ENCODE peak calls at places on chromosomes 7 and 10, in eight cellular contexts. Y, C, V, X, E, U, W and M are unnamed samples. For H3K27me3, the result is how much of the 10 kb centered on the place peaks cover.

GRCh38 chr7:93799750-93800357 is 90.7 kb downstream of the TFPI2 start:
- DNase-seq in Y (no peak), C (no peak), V (no peak), X (peak), E (no peak), U (no peak), W (no peak), M (no peak)

GRCh38 chr7:81447351-81447952 is 322.4 kb downstream of the HGF start:
- DNase-seq in Y (no peak), C (peak), V (no peak), X (peak), E (no peak), U (peak), W (no peak), M (peak)

GRCh38 chr7:158541330-158542010 is 46.2 kb downstream of the PTPRN2 start:
- DNase-seq in Y (no peak), C (no peak), V (no peak), X (no peak), E (no peak), U (no peak), W (no peak), M (no peak)

GRCh38 chr7:144818516-144818915 is 17.3 kb downstream of the TPK1 start:
- DNase-seq in Y (no peak), C (no peak), V (no peak), X (no peak), E (no peak), U (no peak), W (no peak), M (no peak)

GRCh38 chr10:61992059-61992460 is 90.6 kb downstream of the ARID5B start:
- DNase-seq in Y (no peak), C (no peak), V (no peak), X (peak), E (no peak), U (peak), W (no peak), M (peak)

GRCh38 chr7:37540917-37541316 is 92.3 kb upstream of the ELMO1 start:
- DNase-seq in Y (no peak), C (no peak), V (no peak), X (no peak), E (no peak), U (no peak), W (no peak), M (no peak)

GRCh38 chr7:123367508-123368122 is 166.8 kb downstream of the IQUB start:
- DNase-seq in Y (no peak), C (no peak), V (no peak), X (no peak), E (no peak), U (no peak), W (no peak), M (peak)

GRCh38 chr7:28835800-28836199 is 122.3 kb downstream of the TRIL start:
- DNase-seq in Y (no peak), C (no peak), V (no peak), X (peak), E (no peak), U (no peak), W (no peak), M (no peak)

GRCh38 chr7:121369462-121369861 is 26.6 kb downstream of the FAM3C start:
- DNase-seq in Y (no peak), C (no peak), V (no peak), X (peak), E (no peak), U (peak), W (no peak), M (peak)

GRCh38 chr10:59470570-59470969 is 108.2 kb upstream of the FAM13C start:
- DNase-seq in Y (no peak), C (no peak), V (no peak), X (no peak), E (no peak), U (no peak), W (no peak), M (no peak)

GRCh38 chr7:64469673-64470072 is 93.2 kb downstream of the ZNF680 start:
- DNase-seq in Y (no peak), C (no peak), V (no peak), X (no peak), E (no peak), U (no peak), W (no peak), M (no peak)

GRCh38 chr7:151083824-151084160 is 499 bp upstream of the TMUB1 start:
- DNase-seq in Y (no peak), C (no peak), V (no peak), X (no peak), E (no peak), U (no peak), W (no peak), M (peak)

GRCh38 chr10:98415710-98416077 is 712 bp upstream of the PYROXD2 start:
- DNase-seq in Y (no peak), C (peak), V (no peak), X (no peak), E (no peak), U (no peak), W (no peak), M (no peak)

GRCh38 chr7:21370283-21370982 is 57.5 kb upstream of the SP4 start:
- DNase-seq in Y (no peak), C (no peak), V (no peak), X (no peak), E (no peak), U (no peak), W (no peak), M (no peak)

GRCh38 chr10:5666324-5667220 is at the start of gene ASB13:
- DNase-seq in Y (no peak), C (no peak), V (peak), X (peak), E (peak), U (peak), W (peak), M (peak)

GRCh38 chr7:95526128-95526738 is 40.5 kb downstream of the ASB4 start:
- DNase-seq in Y (no peak), C (no peak), V (no peak), X (no peak), E (no peak), U (no peak), W (no peak), M (peak)

GRCh38 chr7:99623702-99624447 is 7.1 kb downstream of the ZSCAN25 start:
- DNase-seq in Y (no peak), C (no peak), V (no peak), X (no peak), E (no peak), U (no peak), W (no peak), M (peak)

GRCh38 chr10:127873901-127874470 is 18.8 kb downstream of the CLRN3 start:
- DNase-seq in Y (no peak), C (no peak), V (no peak), X (no peak), E (no peak), U (peak), W (no peak), M (no peak)

GRCh38 chr7:120654241-120654640 is 203.7 kb downstream of the TSPAN12 start:
- DNase-seq in Y (no peak), C (no peak), V (no peak), X (no peak), E (no peak), U (no peak), W (no peak), M (no peak)

GRCh38 chr10:113303747-113304146 is 249.1 kb upstream of the HABP2 start:
- DNase-seq in Y (no peak), C (no peak), V (no peak), X (peak), E (no peak), U (no peak), W (no peak), M (no peak)

GRCh38 chr7:139492293-139492692 is 8.8 kb upstream of the KLRG2 start:
- DNase-seq in Y (no peak), C (no peak), V (no peak), X (no peak), E (no peak), U (no peak), W (no peak), M (no peak)

GRCh38 chr10:104614245-104614831 is 26.8 kb upstream of the SORCS3 start:
- DNase-seq in Y (no peak), C (no peak), V (no peak), X (peak), E (no peak), U (peak), W (no peak), M (peak)

GRCh38 chr10:75345738-75346137 is 55.8 kb downstream of the ZNF503 start:
- DNase-seq in Y (no peak), C (no peak), V (no peak), X (no peak), E (no peak), U (no peak), W (no peak), M (no peak)

GRCh38 chr7:49708590-49708989 is 64.8 kb upstream of the VWC2 start:
- DNase-seq in Y (no peak), C (no peak), V (no peak), X (no peak), E (no peak), U (no peak), W (no peak), M (no peak)

GRCh38 chr7:130506358-130506757 is 14.5 kb downstream of the MEST start:
- DNase-seq in Y (no peak), C (no peak), V (no peak), X (no peak), E (no peak), U (no peak), W (no peak), M (no peak)

GRCh38 chr10:38007551-38007950 is 2.9 kb upstream of the ZNF33A start:
- DNase-seq in Y (no peak), C (no peak), V (no peak), X (no peak), E (no peak), U (no peak), W (no peak), M (no peak)

GRCh38 chr10:131928248-131929095 is 27.7 kb downstream of the PPP2R2D start:
- DNase-seq in Y (no peak), C (no peak), V (no peak), X (peak), E (no peak), U (no peak), W (peak), M (no peak)

GRCh38 chr10:99854860-99855259 is 72.4 kb downstream of the ABCC2 start:
- DNase-seq in Y (no peak), C (peak), V (no peak), X (peak), E (no peak), U (no peak), W (no peak), M (no peak)

GRCh38 chr10:70599791-70600190 is 2.8 kb downstream of the PRF1 start:
- DNase-seq in Y (no peak), C (no peak), V (no peak), X (no peak), E (no peak), U (no peak), W (no peak), M (no peak)

GRCh38 chr7:143130541-143130940 is 1.3 kb upstream of the PIP start:
- DNase-seq in Y (no peak), C (no peak), V (no peak), X (no peak), E (no peak), U (no peak), W (no peak), M (no peak)

GRCh38 chr7:138625849-138626230 is 75.3 kb downstream of the SVOPL start:
- DNase-seq in Y (no peak), C (no peak), V (no peak), X (no peak), E (no peak), U (no peak), W (no peak), M (no peak)

GRCh38 chr10:48525113-48525512 is 79.8 kb downstream of the ARHGAP22 start:
- DNase-seq in Y (no peak), C (no peak), V (no peak), X (no peak), E (no peak), U (no peak), W (no peak), M (no peak)

GRCh38 chr7:5596046-5596895 is 172.6 kb upstream of the TNRC18 start:
- DNase-seq in Y (no peak), C (peak), V (no peak), X (peak), E (no peak), U (peak), W (peak), M (no peak)

GRCh38 chr7:102192790-102193189 is 93.9 kb upstream of the SH2B2 start:
- DNase-seq in Y (no peak), C (no peak), V (no peak), X (no peak), E (no peak), U (no peak), W (no peak), M (no peak)

GRCh38 chr7:138554674-138555073 is 94.6 kb downstream of the TRIM24 start:
- DNase-seq in Y (no peak), C (no peak), V (no peak), X (no peak), E (no peak), U (no peak), W (no peak), M (no peak)

GRCh38 chr7:88818552-88818951 is 23.0 kb upstream of the TEX47 start:
- DNase-seq in Y (no peak), C (no peak), V (no peak), X (no peak), E (no peak), U (no peak), W (no peak), M (no peak)

GRCh38 chr7:519974-520458 is 370 bp upstream of the PDGFA start:
- DNase-seq in Y (no peak), C (no peak), V (no peak), X (peak), E (no peak), U (no peak), W (peak), M (no peak)

GRCh38 chr7:141275350-141275749 is 201.5 kb downstream of the TMEM178B start:
- DNase-seq in Y (no peak), C (no peak), V (no peak), X (no peak), E (no peak), U (no peak), W (no peak), M (no peak)

GRCh38 chr7:141276031-141276430 is 202.2 kb downstream of the TMEM178B start:
- DNase-seq in Y (no peak), C (no peak), V (no peak), X (no peak), E (no peak), U (no peak), W (no peak), M (no peak)

GRCh38 chr7:141268614-141269013 is 194.8 kb downstream of the TMEM178B start:
- DNase-seq in Y (no peak), C (no peak), V (no peak), X (no peak), E (no peak), U (no peak), W (no peak), M (peak)

GRCh38 chr7:141271451-141271850 is 197.6 kb downstream of the TMEM178B start:
- DNase-seq in Y (no peak), C (no peak), V (no peak), X (no peak), E (no peak), U (no peak), W (no peak), M (no peak)

DNA sequence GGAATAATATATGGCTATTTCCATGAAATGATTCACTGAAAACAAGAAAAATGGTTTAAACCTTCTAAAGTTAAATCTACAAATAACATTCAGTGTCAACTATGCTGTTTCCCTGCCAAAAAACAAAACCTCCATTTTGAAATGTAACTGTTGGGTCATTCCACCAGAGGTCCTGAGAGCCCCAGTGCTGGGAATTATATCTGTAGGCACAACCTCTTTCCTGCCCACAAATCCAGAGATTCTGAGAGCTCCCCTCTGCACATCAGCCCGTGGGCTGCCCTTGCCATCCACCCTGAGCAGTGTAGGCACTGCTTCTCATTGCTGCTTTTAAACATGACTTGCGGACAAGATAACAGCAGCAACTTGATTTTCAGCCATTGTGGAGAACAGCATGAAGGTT is 198.6 kb downstream of the TMEM178B start:
- DNase-seq in Y (no peak), C (no peak), V (no peak), X (no peak), E (no peak), U (no peak), W (no peak), M (no peak)
- H3K27me3 ChIP-seq in Y (under half), C (under half), V (under half), X (under half), E (under half), U (under half), W (under half), M (under half)

GRCh38 chr10:60661627-60662026 is 116.7 kb upstream of the CDK1 start:
- DNase-seq in Y (no peak), C (no peak), V (no peak), X (peak), E (no peak), U (no peak), W (no peak), M (no peak)
- H3K4me3 ChIP-seq in Y (no peak), C (no peak), V (no peak), X (no peak), E (no peak), U (no peak), W (no peak), M (no peak)

GRCh38 chr7:155375337-155376277 is 77.9 kb downstream of the INSIG1 start:
- DNase-seq in Y (no peak), C (no peak), V (peak), X (no peak), E (peak), U (no peak), W (no peak), M (no peak)
- H3K27me3 ChIP-seq in Y (half or more), C (half or more), V (under half), X (half or more), E (under half), U (half or more), W (half or more), M (half or more)

GRCh38 chr7:30471205-30471604 is 7.4 kb downstream of the NOD1 start:
- DNase-seq in Y (no peak), C (no peak), V (no peak), X (no peak), E (no peak), U (no peak), W (no peak), M (no peak)

GRCh38 chr7:30468791-30469190 is 9.8 kb downstream of the NOD1 start:
- DNase-seq in Y (no peak), C (no peak), V (no peak), X (peak), E (no peak), U (no peak), W (no peak), M (no peak)

GRCh38 chr7:30470783-30471182 is 7.8 kb downstream of the NOD1 start:
- DNase-seq in Y (no peak), C (peak), V (no peak), X (peak), E (no peak), U (peak), W (no peak), M (no peak)

GRCh38 chr7:30469303-30469702 is 9.3 kb downstream of the NOD1 start:
- DNase-seq in Y (no peak), C (peak), V (no peak), X (peak), E (no peak), U (peak), W (peak), M (peak)

DNA sequence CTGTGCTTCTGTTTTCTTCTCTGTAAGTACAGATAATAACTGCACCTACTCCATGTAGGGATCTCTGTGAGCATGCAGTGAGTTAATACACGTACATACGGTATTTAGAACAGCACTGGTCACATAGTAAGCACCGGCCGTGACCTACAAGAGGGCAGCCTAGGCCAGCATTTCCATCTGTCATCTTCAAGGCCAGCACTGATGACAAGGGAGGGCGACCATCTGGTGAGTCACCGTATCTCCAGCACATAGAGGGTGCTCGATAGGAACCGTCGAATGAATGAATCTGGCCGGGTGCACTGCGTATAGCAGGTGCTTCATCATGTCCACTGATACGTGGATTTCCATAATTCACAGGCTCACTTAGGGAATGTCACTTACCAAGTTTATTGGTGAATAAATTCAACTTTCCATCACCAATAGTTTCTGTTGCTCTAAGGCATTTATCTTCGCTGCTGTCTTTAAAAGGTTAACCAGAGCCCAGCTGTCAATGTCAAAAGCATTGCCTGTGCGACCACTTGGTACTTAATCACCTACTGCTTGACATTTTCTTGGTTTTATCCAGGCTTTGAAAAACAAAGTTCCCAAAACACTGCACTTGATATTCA is 8.3 kb downstream of the NOD1 start:
- DNase-seq in Y (no peak), C (no peak), V (no peak), X (peak), E (no peak), U (no peak), W (no peak), M (no peak)
- H3K4me3 ChIP-seq in Y (no peak), C (no peak), V (no peak), X (no peak), E (no peak), U (no peak), W (peak), M (no peak)